ENCODE peak calls at places on chromosomes 1 and 21, in ten cellular contexts. S is activated CD8-positive, alpha-beta memory T cell treated with anti-CD3 and anti-CD28 coated beads, Interleukin-2, amount 10 ng/mL, durations not matched to agents 7 days and 5 days; V is GM04504; T is mesothelial cell of epicardium; Q is astrocyte of the spinal cord; Y is HT1080; H is caudate nucleus; I is spleen; P is fibroblast of lung; Z is AG08396. O is an unnamed sample.
A peak's percentile ranks its signal among the peaks of the same experiment; 100 is the strongest.

GRCh38 chr21:16624468-16625102 is 888.3 kb upstream of the CXADR start:
- DNase-seq in S (no peak), V (no peak), T (no peak), Q (no peak), Y (no peak), H (no peak), I (no peak), P (no peak), Z (no peak), O (no peak)

GRCh38 chr1:76013209-76013581 is 61.4 kb upstream of the ST6GALNAC3 start:
- DNase-seq in S (no peak), V (no peak), T (no peak), Q (no peak), Y (no peak), H (no peak), I (no peak), P (no peak), Z (no peak), O (no peak)

GRCh38 chr1:244896550-244896949 is 32.2 kb upstream of the HNRNPU start:
- DNase-seq in S (no peak), V (no peak), T (no peak), Q (peak; percentile 68), Y (peak; percentile 77), H (no peak), I (no peak), P (peak; percentile 79), Z (peak; percentile 67), O (no peak)

GRCh38 chr1:11340248-11340632 is 67.2 kb downstream of the UBIAD1 start:
- DNase-seq in S (no peak), V (no peak), T (no peak), Q (no peak), Y (no peak), H (no peak), I (no peak), P (no peak), Z (no peak), O (no peak)

GRCh38 chr1:109443476-109443875 is 17.2 kb upstream of the PSMA5 start:
- DNase-seq in S (no peak), V (no peak), T (no peak), Q (no peak), Y (no peak), H (no peak), I (no peak), P (no peak), Z (no peak), O (no peak)

GRCh38 chr1:220219136-220219442 is 53.2 kb downstream of the RAB3GAP2 start:
- DNase-seq in S (no peak), V (no peak), T (no peak), Q (no peak), Y (no peak), H (no peak), I (no peak), P (no peak), Z (no peak), O (no peak)

GRCh38 chr1:224673161-224673560 is 57.0 kb downstream of the CNIH3 start:
- DNase-seq in S (no peak), V (no peak), T (no peak), Q (no peak), Y (no peak), H (no peak), I (no peak), P (no peak), Z (no peak), O (no peak)

GRCh38 chr1:29222686-29223085 is 8.0 kb downstream of the MECR start:
- DNase-seq in S (no peak), V (no peak), T (no peak), Q (peak; percentile 28), Y (no peak), H (no peak), I (no peak), P (peak; percentile 23), Z (no peak), O (no peak)

GRCh38 chr1:214289574-214290272 is 8.8 kb downstream of the SMYD2 start:
- DNase-seq in S (no peak), V (no peak), T (no peak), Q (no peak), Y (no peak), H (no peak), I (no peak), P (no peak), Z (no peak), O (no peak)

GRCh38 chr21:42148584-42148983 is 70.4 kb upstream of the ABCG1 start:
- DNase-seq in S (no peak), V (no peak), T (no peak), Q (no peak), Y (no peak), H (no peak), I (no peak), P (no peak), Z (no peak), O (no peak)

GRCh38 chr1:171655215-171656116 is 3.0 kb upstream of the MYOC start:
- DNase-seq in S (peak; percentile 85), V (no peak), T (no peak), Q (peak; percentile 47), Y (peak; percentile 73), H (no peak), I (peak; percentile 87), P (peak; percentile 38), Z (peak; percentile 68), O (peak; percentile 42)

GRCh38 chr1:181090653-181091126 is 2.2 kb downstream of the IER5 start:
- DNase-seq in S (peak; percentile 78), V (no peak), T (no peak), Q (no peak), Y (peak; percentile 41), H (no peak), I (no peak), P (peak; percentile 41), Z (no peak), O (no peak)

GRCh38 chr1:41102208-41102607 is 80.7 kb upstream of the SLFNL1 start:
- DNase-seq in S (no peak), V (peak; percentile 94), T (no peak), Q (peak; percentile 96), Y (peak; percentile 73), H (no peak), I (peak; percentile 73), P (peak; percentile 98), Z (peak; percentile 67), O (peak; percentile 3)

GRCh38 chr21:29077651-29078090 is 4.2 kb upstream of the CCT8 start:
- DNase-seq in S (peak; percentile 60), V (no peak), T (no peak), Q (peak; percentile 47), Y (peak; percentile 44), H (no peak), I (no peak), P (peak; percentile 26), Z (no peak), O (no peak)

GRCh38 chr1:2563205-2563604 is 7.0 kb downstream of the TNFRSF14 start:
- DNase-seq in S (no peak), V (no peak), T (no peak), Q (no peak), Y (no peak), H (no peak), I (no peak), P (no peak), Z (no peak), O (no peak)

GRCh38 chr1:102434421-102434820 is 437.7 kb upstream of the OLFM3 start:
- DNase-seq in S (no peak), V (no peak), T (no peak), Q (no peak), Y (peak; percentile 48), H (peak; percentile 2), I (no peak), P (no peak), Z (no peak), O (no peak)

GRCh38 chr1:3441449-3441848 is 13.0 kb upstream of the ARHGEF16 start:
- DNase-seq in S (no peak), V (no peak), T (no peak), Q (no peak), Y (no peak), H (peak; percentile 71), I (no peak), P (no peak), Z (no peak), O (no peak)

GRCh38 chr1:17045140-17045539 is 8.7 kb downstream of the SDHB start:
- DNase-seq in S (no peak), V (no peak), T (no peak), Q (no peak), Y (no peak), H (no peak), I (no peak), P (no peak), Z (no peak), O (no peak)

GRCh38 chr21:35738342-35738961 is 321.9 kb downstream of the SETD4 start:
- DNase-seq in S (no peak), V (no peak), T (no peak), Q (peak; percentile 85), Y (peak; percentile 84), H (no peak), I (no peak), P (peak; percentile 86), Z (peak; percentile 5), O (no peak)

GRCh38 chr1:999797-1000356 is at the start of gene HES4:
- DNase-seq in S (peak; percentile 45), V (peak; percentile 82), T (peak; percentile 92), Q (peak; percentile 88), Y (peak; percentile 81), H (peak; percentile 94), I (peak; percentile 87), P (peak; percentile 90), Z (peak; percentile 96), O (peak; percentile 46)

GRCh38 chr1:3454811-3455618 is 550 bp downstream of the ARHGEF16 start:
- DNase-seq in S (no peak), V (no peak), T (no peak), Q (no peak), Y (no peak), H (no peak), I (no peak), P (no peak), Z (no peak), O (no peak)

GRCh38 chr1:1835546-1835945 is 55.3 kb downstream of the GNB1 start:
- DNase-seq in S (no peak), V (no peak), T (no peak), Q (no peak), Y (no peak), H (no peak), I (no peak), P (no peak), Z (no peak), O (no peak)

GRCh38 chr1:246417152-246417812 is 89.8 kb downstream of the SMYD3 start:
- DNase-seq in S (no peak), V (peak; percentile 33), T (no peak), Q (peak; percentile 47), Y (peak; percentile 51), H (no peak), I (no peak), P (peak; percentile 87), Z (no peak), O (no peak)

GRCh38 chr1:18157352-18157751 is 49.8 kb downstream of the IGSF21 start:
- DNase-seq in S (no peak), V (no peak), T (no peak), Q (no peak), Y (no peak), H (no peak), I (peak; percentile 69), P (no peak), Z (no peak), O (no peak)

GRCh38 chr1:226436855-226437491 is 29.1 kb upstream of the PARP1 start:
- DNase-seq in S (no peak), V (no peak), T (no peak), Q (no peak), Y (no peak), H (no peak), I (peak; percentile 78), P (no peak), Z (no peak), O (no peak)

GRCh38 chr1:98797506-98797905 is 136.0 kb downstream of the SNX7 start:
- DNase-seq in S (no peak), V (no peak), T (no peak), Q (no peak), Y (no peak), H (no peak), I (no peak), P (no peak), Z (no peak), O (no peak)

GRCh38 chr1:14142397-14143095 is 442.6 kb downstream of the PRDM2 start:
- DNase-seq in S (no peak), V (no peak), T (no peak), Q (no peak), Y (no peak), H (peak; percentile 37), I (no peak), P (peak; percentile 60), Z (no peak), O (no peak)

GRCh38 chr1:94006604-94007003 is 97.4 kb upstream of the GCLM start:
- DNase-seq in S (no peak), V (peak; percentile 9), T (no peak), Q (no peak), Y (no peak), H (no peak), I (no peak), P (no peak), Z (no peak), O (no peak)